ENCODE peak calls at places on chromosomes 2 and 18, in nine cellular contexts. B is right lobe of liver; Q is uterus; K is right cardiac atrium; Y is WERI-Rb-1; G is upper lobe of right lung; Z is brain microvascular endothelial cell; D is mammary epithelial cell; E is CD4-positive, alpha-beta T cell. V is an unnamed sample.

GRCh38 chr2:40625849-40626248 is 174.0 kb upstream of the SLC8A1 start:
- DNase-seq in Z (peak; percentile 52), D (peak; percentile 65), Y (no peak), B (no peak), K (no peak), E (no peak), Q (no peak), G (no peak), V (no peak)

GRCh38 chr2:227703961-227704360 is 13.9 kb downstream of the SLC19A3 start:
- DNase-seq in D (peak; percentile 39), K (no peak), E (no peak), Y (no peak), Z (no peak), Q (no peak), B (no peak), G (no peak), V (no peak)

GRCh38 chr2:100018794-100019193 is 123.6 kb downstream of the AFF3 start:
- DNase-seq in B (no peak), Z (peak; percentile 66), E (no peak), G (no peak), Y (no peak), K (no peak), D (no peak), Q (no peak), V (no peak)

GRCh38 chr2:8036366-8036765 is 645.5 kb upstream of the ID2 start:
- DNase-seq in Y (no peak), Z (no peak), D (no peak), B (no peak), E (no peak), G (no peak), K (no peak), Q (no peak), V (no peak)

GRCh38 chr2:96527990-96528679 is 8.4 kb upstream of the ARID5A start:
- DNase-seq in K (peak; percentile 88), D (no peak), Q (peak; percentile 78), E (peak; percentile 60), Z (peak; percentile 60), Y (no peak), B (no peak), G (peak; percentile 73), V (peak; percentile 32)

GRCh38 chr2:72781500-72781899 is 44.3 kb downstream of the EXOC6B start:
- DNase-seq in Y (no peak), E (no peak), Q (no peak), Z (no peak), G (no peak), D (no peak), B (no peak), K (no peak), V (no peak)

GRCh38 chr2:186903183-186903582 is 54.2 kb upstream of the ZSWIM2 start:
- DNase-seq in G (no peak), Y (no peak), B (no peak), E (no peak), Z (no peak), D (no peak), K (no peak), Q (no peak), V (no peak)

GRCh38 chr2:202378001-202378400 is 1.9 kb downstream of the BMPR2 start:
- DNase-seq in D (peak; percentile 14), K (no peak), B (no peak), Y (no peak), G (no peak), E (no peak), Z (no peak), Q (no peak), V (no peak)

GRCh38 chr18:10490401-10491289 is 35.2 kb upstream of the NAPG start:
- DNase-seq in Q (no peak), Z (no peak), B (no peak), E (peak; percentile 12), G (no peak), K (peak; percentile 62), D (no peak), Y (peak; percentile 54), V (no peak)

GRCh38 chr18:63284173-63284765 is 35.3 kb downstream of the BCL2 start:
- DNase-seq in K (no peak), Y (no peak), B (no peak), Z (no peak), D (no peak), G (peak; percentile 65), E (no peak), Q (no peak), V (no peak)

GRCh38 chr2:120100627-120101026 is 87.8 kb downstream of the EPB41L5 start:
- DNase-seq in K (no peak), Q (no peak), E (no peak), G (no peak), Y (no peak), D (no peak), Z (no peak), B (no peak), V (no peak)

GRCh38 chr18:77164026-77164425 is 31.4 kb upstream of the MBP start:
- DNase-seq in Q (no peak), E (no peak), Y (no peak), B (no peak), Z (no peak), D (no peak), G (no peak), K (no peak), V (no peak)

GRCh38 chr2:241677392-241677791 is 9.2 kb downstream of the DTYMK start:
- DNase-seq in Q (no peak), B (no peak), D (no peak), Y (no peak), K (no peak), E (no peak), G (no peak), Z (no peak), V (no peak)

DNA sequence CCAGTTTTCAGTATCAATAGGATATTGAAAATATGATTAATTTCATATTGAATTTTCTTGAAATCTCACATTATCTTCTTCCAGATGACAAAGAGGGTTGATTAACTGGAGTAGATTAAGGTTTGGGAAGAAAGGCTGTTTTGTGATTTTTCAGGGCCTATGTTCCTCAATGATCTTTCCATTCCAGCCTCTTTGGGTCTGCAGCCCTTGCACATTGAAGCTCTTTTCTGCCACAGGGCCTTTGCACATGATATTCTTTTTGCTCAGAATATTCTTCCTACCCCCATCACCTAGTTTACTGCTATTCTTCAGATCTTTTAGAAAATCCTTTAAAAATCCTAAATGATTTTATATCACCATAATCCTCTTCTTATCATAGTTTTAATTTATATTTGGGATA is 449.6 kb downstream of the PLCL1 start:
- DNase-seq in K (no peak), Y (no peak), Q (no peak), B (no peak), E (no peak), D (no peak), G (no peak), Z (no peak), V (no peak)
- H3K27me3 ChIP-seq in K (no peaks in the 10 kb centered on the region), Y (no peaks in the 10 kb centered on the region), Q (no peaks in the 10 kb centered on the region), B (no peaks in the 10 kb centered on the region), E (no peaks in the 10 kb centered on the region), D (no peaks in the 10 kb centered on the region), G (no peaks in the 10 kb centered on the region), Z (no peaks in the 10 kb centered on the region), V (no peaks in the 10 kb centered on the region)

DNA sequence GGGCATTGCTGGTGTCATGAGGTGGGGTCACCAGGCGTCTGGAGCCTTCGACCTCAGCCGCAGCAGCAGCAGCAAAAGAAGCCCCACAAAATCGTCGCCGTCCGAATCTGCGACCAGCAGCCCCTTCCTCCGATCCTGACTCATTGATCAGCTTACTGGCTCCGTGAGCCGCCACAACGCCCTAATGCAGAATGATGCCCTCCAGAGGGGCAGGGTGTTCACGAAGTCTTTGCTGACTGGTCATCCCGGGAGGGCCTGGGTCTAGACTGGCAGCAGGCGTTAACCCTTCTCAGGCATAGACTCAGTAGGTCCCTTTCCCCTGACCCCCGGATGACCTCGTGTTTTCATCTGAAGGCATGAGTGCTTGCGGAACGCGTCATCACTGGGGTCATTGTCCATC is 83.5 kb upstream of the SALL3 start:
- DNase-seq in Z (no peak), Q (no peak), G (no peak), K (no peak), Y (no peak), D (no peak), E (no peak), B (no peak), V (no peak)
- H3K27me3 ChIP-seq in Z (no peaks in the 10 kb centered on the region), Q (no peaks in the 10 kb centered on the region), G (no peaks in the 10 kb centered on the region), K (no peaks in the 10 kb centered on the region), Y (no peaks in the 10 kb centered on the region), D (no peaks in the 10 kb centered on the region), E (no peaks in the 10 kb centered on the region), B (no peaks in the 10 kb centered on the region), V (no peaks in the 10 kb centered on the region)

GRCh38 chr2:19360266-19360665 is 1.8 kb upstream of the OSR1 start:
- DNase-seq in K (no peak), Z (no peak), Y (no peak), E (no peak), G (no peak), B (no peak), D (no peak), Q (no peak), V (no peak)

GRCh38 chr2:19359456-19359855 is 1.0 kb upstream of the OSR1 start:
- DNase-seq in G (no peak), K (peak; percentile 12), Q (no peak), D (no peak), Y (no peak), B (no peak), Z (no peak), E (no peak), V (no peak)

GRCh38 chr2:19358242-19359020 is at the start of gene OSR1:
- DNase-seq in Y (peak; percentile 77), B (no peak), Z (peak; percentile 75), D (peak; percentile 74), Q (peak; percentile 82), E (no peak), K (peak; percentile 89), G (no peak), V (peak; percentile 46)

GRCh38 chr2:19357383-19358241 is 811 bp downstream of the OSR1 start:
- DNase-seq in B (no peak), E (no peak), D (peak; percentile 49), G (no peak), Y (no peak), Z (no peak), Q (peak; percentile 36), K (peak; percentile 73), V (no peak)

DNA sequence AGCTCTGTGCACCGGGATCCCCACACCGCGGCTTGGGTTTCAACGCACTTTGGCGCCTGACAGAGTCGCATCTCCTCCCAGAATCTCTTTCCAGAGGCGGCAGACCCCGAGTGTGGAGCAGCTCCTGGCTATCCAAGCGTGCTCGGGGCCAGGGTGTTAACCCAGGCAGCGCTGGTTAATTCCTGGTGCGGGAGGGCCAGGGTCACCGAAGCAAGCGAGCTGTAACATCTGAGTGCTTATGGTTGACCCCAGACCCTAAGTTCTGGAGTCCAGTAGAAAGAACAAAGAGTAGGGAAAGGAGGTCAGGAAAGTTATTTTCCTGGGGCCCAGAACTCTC is 566 bp upstream of the OSR1 start:
- DNase-seq in G (no peak), B (no peak), E (no peak), Q (no peak), D (no peak), Y (no peak), K (no peak), Z (no peak), V (no peak)
- H3K27me3 ChIP-seq in G (peaks cover 73% of the 10 kb centered on the region), B (peaks cover 12% of the 10 kb centered on the region), E (peaks cover 75% of the 10 kb centered on the region), Q (no peaks in the 10 kb centered on the region), D (no peaks in the 10 kb centered on the region), Y (peaks cover 99% of the 10 kb centered on the region), K (no peaks in the 10 kb centered on the region), Z (no peaks in the 10 kb centered on the region), V (peaks cover 49% of the 10 kb centered on the region)

DNA sequence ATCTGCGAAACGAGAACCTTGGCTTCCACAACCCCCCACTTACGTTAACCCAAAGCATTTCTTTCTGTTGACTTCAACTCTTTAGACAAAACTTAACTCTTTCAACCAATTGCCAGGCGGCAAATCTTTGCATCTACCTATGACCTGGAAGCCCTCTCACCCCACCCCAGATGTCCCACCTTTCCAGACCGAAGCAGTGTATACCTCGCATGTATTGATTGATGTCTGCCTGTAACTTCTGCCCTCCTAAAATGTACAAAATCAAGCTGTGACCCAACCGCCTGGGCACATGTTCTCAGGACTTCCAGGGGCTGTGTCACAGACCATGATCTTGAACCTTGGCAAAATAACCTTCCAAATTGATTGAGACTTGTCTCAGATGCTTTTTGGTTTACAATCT is 12.3 kb downstream of the AQP12B start:
- DNase-seq in K (no peak), G (no peak), D (no peak), Q (no peak), E (no peak), B (no peak), Y (no peak), Z (no peak), V (no peak)
- H3K27me3 ChIP-seq in K (no peaks in the 10 kb centered on the region), G (peaks cover 27% of the 10 kb centered on the region), D (peaks cover 12% of the 10 kb centered on the region), Q (no peaks in the 10 kb centered on the region), E (peaks cover 4% of the 10 kb centered on the region), B (no peaks in the 10 kb centered on the region), Y (peaks cover 8% of the 10 kb centered on the region), Z (peaks cover 17% of the 10 kb centered on the region), V (peaks cover 25% of the 10 kb centered on the region)